ENCODE peak calls at places on chromosomes 13 and 19, in nine cellular contexts. D, W, Q, G, K, O, J, A and X are unnamed samples.

GRCh38 chr13:43298799-43299198 is 275.4 kb downstream of the DNAJC15 start:
- DNase-seq in J (no peak), O (no peak), D (no peak), W (no peak), Q (no peak), K (no peak), A (no peak), G (no peak), X (no peak)

GRCh38 chr19:2229103-2230028 is 6.8 kb downstream of the PLEKHJ1 start:
- DNase-seq in A (no peak), Q (no peak), O (no peak), G (no peak), W (no peak), J (no peak), K (no peak), D (no peak), X (no peak)

GRCh38 chr13:102839462-102839861 is 6.4 kb upstream of the ERCC5 start:
- DNase-seq in D (no peak), G (peak), A (no peak), O (no peak), W (no peak), K (no peak), J (no peak), Q (no peak), X (no peak)

GRCh38 chr13:86174632-86175031 is 375.4 kb upstream of the SLITRK6 start:
- DNase-seq in J (no peak), G (no peak), A (peak), Q (no peak), D (no peak), W (no peak), O (no peak), K (no peak), X (no peak)

GRCh38 chr19:38039966-38040365 is 133.0 kb downstream of the SIPA1L3 start:
- DNase-seq in G (peak), Q (no peak), A (peak), D (no peak), J (no peak), K (no peak), O (no peak), W (peak), X (peak)

GRCh38 chr19:11204943-11205349 is 7.6 kb upstream of the KANK2 start:
- DNase-seq in A (no peak), J (no peak), Q (no peak), D (no peak), G (no peak), W (no peak), O (no peak), K (no peak), X (no peak)

GRCh38 chr13:41505209-41505835 is 48.0 kb downstream of the RGCC start:
- DNase-seq in Q (no peak), O (no peak), W (no peak), K (no peak), A (peak), G (peak), J (no peak), D (no peak), X (peak)

GRCh38 chr13:67841071-67841470 is 610.9 kb upstream of the PCDH9 start:
- DNase-seq in K (peak), O (no peak), A (no peak), D (no peak), G (no peak), J (no peak), Q (no peak), W (no peak), X (no peak)

GRCh38 chr19:46068345-46069258 is 27.8 kb upstream of the IGFL4 start:
- DNase-seq in O (no peak), D (no peak), A (peak), J (no peak), G (peak), K (no peak), Q (no peak), W (peak), X (peak)

GRCh38 chr13:39363393-39363792 is 239.6 kb downstream of the LHFPL6 start:
- DNase-seq in W (no peak), D (no peak), O (no peak), G (no peak), K (no peak), A (no peak), Q (no peak), J (no peak), X (no peak)

GRCh38 chr19:11321206-11322126 is 18.0 kb downstream of the RAB3D start:
- DNase-seq in Q (no peak), G (no peak), O (no peak), D (no peak), W (no peak), J (no peak), A (no peak), K (no peak), X (no peak)

GRCh38 chr19:2426661-2427322 is 594 bp downstream of the TIMM13 start:
- DNase-seq in D (no peak), A (no peak), W (peak), K (peak), Q (no peak), J (peak), G (peak), O (no peak), X (peak)

GRCh38 chr19:5828661-5829566 is 10.6 kb downstream of the FUT6 start:
- DNase-seq in W (no peak), A (no peak), G (no peak), O (no peak), K (peak), Q (no peak), D (no peak), J (peak), X (no peak)

GRCh38 chr19:54449701-54450069 is 686 bp downstream of the LENG8 start:
- DNase-seq in K (no peak), G (no peak), Q (no peak), J (no peak), A (no peak), W (no peak), O (no peak), D (no peak), X (peak)

GRCh38 chr13:39451301-39451700 is 151.7 kb downstream of the LHFPL6 start:
- DNase-seq in W (no peak), D (no peak), J (no peak), K (peak), O (no peak), A (peak), G (no peak), Q (no peak), X (no peak)

GRCh38 chr19:39351537-39352037 is 9.4 kb downstream of the SAMD4B start:
- DNase-seq in K (peak), O (no peak), W (no peak), J (peak), G (peak), D (peak), Q (peak), A (peak), X (no peak)

GRCh38 chr19:3408996-3409345 is 42.6 kb downstream of the NFIC start:
- DNase-seq in J (no peak), D (no peak), A (no peak), Q (no peak), O (no peak), K (no peak), W (no peak), G (no peak), X (no peak)

GRCh38 chr13:99353836-99354235 is 46.6 kb upstream of the GPR183 start:
- DNase-seq in J (no peak), A (peak), O (no peak), G (no peak), W (no peak), D (no peak), K (no peak), Q (no peak), X (peak)

GRCh38 chr13:113627136-113627535 is 30.9 kb downstream of the ATP4B start:
- DNase-seq in K (no peak), W (no peak), O (no peak), D (no peak), G (no peak), Q (no peak), J (no peak), A (no peak), X (no peak)

GRCh38 chr13:97856001-97856675 is 97.3 kb upstream of the IPO5 start:
- DNase-seq in Q (no peak), G (peak), J (no peak), K (no peak), W (no peak), O (peak), D (no peak), A (no peak), X (no peak)

GRCh38 chr13:114099191-114099590 is 33.2 kb downstream of the RASA3 start:
- DNase-seq in A (peak), O (no peak), K (no peak), J (peak), Q (no peak), D (no peak), G (peak), W (peak), X (peak)

GRCh38 chr13:23392313-23392712 is 41.2 kb downstream of the SACS start:
- DNase-seq in Q (no peak), W (no peak), O (no peak), G (no peak), A (no peak), D (no peak), K (no peak), J (no peak), X (no peak)

GRCh38 chr19:43605875-43606568 is 5.9 kb upstream of the SRRM5 start:
- DNase-seq in K (no peak), W (no peak), J (no peak), D (no peak), G (no peak), Q (no peak), O (no peak), A (no peak), X (no peak)

GRCh38 chr19:7395793-7396192 is 47.1 kb downstream of the ARHGEF18 start:
- DNase-seq in O (no peak), Q (no peak), K (no peak), A (no peak), W (no peak), J (no peak), G (no peak), D (no peak), X (no peak)

GRCh38 chr19:31553112-31553843 is 204.0 kb upstream of the TSHZ3 start:
- DNase-seq in Q (no peak), O (no peak), W (no peak), K (no peak), D (no peak), G (no peak), J (no peak), A (no peak), X (no peak)

GRCh38 chr13:76622336-76623045 is 263.7 kb downstream of the KCTD12 start:
- DNase-seq in G (no peak), K (no peak), D (no peak), W (no peak), J (no peak), A (no peak), O (no peak), Q (no peak), X (no peak)

GRCh38 chr13:27442071-27442647 is 8.2 kb downstream of the MTIF3 start:
- DNase-seq in D (no peak), W (no peak), G (no peak), O (no peak), Q (no peak), J (no peak), K (no peak), A (no peak), X (no peak)

GRCh38 chr19:45798995-45799517 is 6.4 kb upstream of the DMWD start:
- DNase-seq in G (peak), K (peak), J (peak), Q (peak), D (no peak), W (peak), O (peak), A (peak), X (peak)

GRCh38 chr13:51912511-51913225 is 50.9 kb downstream of the CCDC70 start:
- DNase-seq in O (no peak), J (no peak), Q (no peak), W (no peak), K (peak), D (no peak), A (no peak), G (no peak), X (no peak)

GRCh38 chr13:21639604-21640003 is 31.3 kb upstream of the FGF9 start:
- DNase-seq in G (no peak), D (no peak), W (no peak), O (no peak), Q (no peak), A (no peak), J (no peak), K (no peak), X (no peak)

GRCh38 chr13:105638446-105638845 is 897.0 kb downstream of the EFNB2 start:
- DNase-seq in Q (no peak), A (no peak), K (no peak), G (no peak), O (no peak), W (no peak), D (no peak), J (no peak), X (peak)

GRCh38 chr13:95239293-95239692 is 62.0 kb downstream of the ABCC4 start:
- DNase-seq in O (no peak), G (no peak), Q (no peak), K (peak), D (no peak), W (no peak), J (peak), A (no peak), X (no peak)

GRCh38 chr19:37309834-37310575 is 60.9 kb upstream of the ZNF527 start:
- DNase-seq in Q (no peak), O (no peak), A (no peak), G (no peak), K (peak), D (no peak), J (no peak), W (no peak), X (no peak)

GRCh38 chr13:50519866-50520265 is 323.6 kb downstream of the DLEU7 start:
- DNase-seq in G (no peak), D (no peak), O (no peak), J (no peak), W (no peak), K (no peak), Q (no peak), A (no peak), X (no peak)

GRCh38 chr19:55314396-55314795 is 10.7 kb downstream of the TMEM150B start:
- DNase-seq in K (no peak), A (no peak), Q (no peak), O (no peak), J (no peak), D (no peak), W (no peak), G (no peak), X (no peak)

GRCh38 chr13:111247552-111247951 is 72.9 kb upstream of the TEX29 start:
- DNase-seq in G (no peak), D (no peak), J (no peak), K (no peak), A (no peak), O (no peak), Q (no peak), W (no peak), X (no peak)

GRCh38 chr13:109875746-109876145 is 89.4 kb upstream of the IRS2 start:
- DNase-seq in O (no peak), A (no peak), D (no peak), K (no peak), Q (no peak), J (no peak), G (no peak), W (no peak), X (no peak)

GRCh38 chr13:101706651-101707050 is 254.2 kb downstream of the ITGBL1 start:
- DNase-seq in Q (no peak), O (no peak), A (peak), W (peak), J (no peak), D (no peak), K (no peak), G (peak), X (peak)